ENCODE peak calls at places on chromosomes 4 and X, in four cellular contexts. B is astrocyte, J is heart right ventricle, M is body of pancreas. Z is an unnamed sample.

GRCh38 chrX:144946696-144947095 is 300.6 kb upstream of the SPANXN1 start:
- DNase-seq in B (no peak), J (no peak), M (no peak), Z (no peak)

GRCh38 chrX:51332188-51332942 is at the start of gene NUDT10:
- DNase-seq in B (peak; percentile 27), J (peak; percentile 36), M (peak; percentile 44), Z (no peak)

GRCh38 chrX:22059800-22060199 is 27.7 kb downstream of the PHEX start:
- DNase-seq in B (no peak), J (no peak), M (no peak), Z (no peak)

GRCh38 chrX:155768036-155768769 is 112.9 kb upstream of the VAMP7 start:
- DNase-seq in B (no peak), J (no peak), M (no peak), Z (no peak)

GRCh38 chrX:119887721-119888425 is 7.8 kb upstream of the AKAP14 start:
- DNase-seq in B (peak; percentile 30), J (peak; percentile 66), M (peak; percentile 56), Z (peak; percentile 73)

GRCh38 chr4:140037353-140038030 is 116.5 kb downstream of the MAML3 start:
- DNase-seq in B (peak; percentile 97), J (no peak), M (no peak), Z (no peak)

GRCh38 chrX:129323115-129323514 is 200.2 kb downstream of the SMARCA1 start:
- DNase-seq in B (peak; percentile 47), J (no peak), M (no peak), Z (no peak)

GRCh38 chr4:132504438-132504837 is 644.7 kb upstream of the PCDH10 start:
- DNase-seq in B (peak; percentile 21), J (no peak), M (no peak), Z (no peak)

GRCh38 chr4:8549352-8549931 is 30.8 kb upstream of the GPR78 start:
- DNase-seq in B (no peak), J (no peak), M (no peak), Z (no peak)

GRCh38 chr4:128347175-128347868 is 59.7 kb upstream of the PGRMC2 start:
- DNase-seq in B (no peak), J (no peak), M (peak; percentile 74), Z (no peak)

GRCh38 chr4:76067652-76068286 is 6.7 kb upstream of the ART3 start:
- DNase-seq in B (peak; percentile 42), J (peak; percentile 25), M (peak; percentile 88), Z (peak; percentile 53)

GRCh38 chrX:107684956-107685385 is 56.7 kb downstream of the PRPS1 start:
- DNase-seq in B (peak; percentile 44), J (peak; percentile 57), M (peak; percentile 92), Z (no peak)

GRCh38 chrX:93419642-93420041 is 253.7 kb downstream of the NAP1L3 start:
- DNase-seq in B (no peak), J (no peak), M (no peak), Z (no peak)

GRCh38 chr4:30721353-30722091 is 1.4 kb downstream of the PCDH7 start:
- DNase-seq in B (peak; percentile 51), J (peak; percentile 46), M (no peak), Z (no peak)

GRCh38 chr4:168666531-168666930 is 169.7 kb downstream of the PALLD start:
- DNase-seq in B (peak; percentile 87), J (no peak), M (no peak), Z (no peak)

GRCh38 chr4:188596027-188596426 is 456.8 kb downstream of the TRIML1 start:
- DNase-seq in B (no peak), J (no peak), M (no peak), Z (no peak)

GRCh38 chrX:68059469-68059868 is 373.8 kb downstream of the OPHN1 start:
- DNase-seq in B (no peak), J (no peak), M (no peak), Z (no peak)

GRCh38 chr4:102541708-102542107 is 40.5 kb downstream of the NFKB1 start:
- DNase-seq in B (no peak), J (no peak), M (no peak), Z (no peak)

GRCh38 chrX:8906299-8906698 is 105.1 kb upstream of the FAM9A start:
- DNase-seq in B (no peak), J (no peak), M (no peak), Z (no peak)

GRCh38 chr4:38509551-38509950 is 154.4 kb upstream of the KLF3 start:
- DNase-seq in B (no peak), J (no peak), M (no peak), Z (peak; percentile 67)

GRCh38 chr4:78417603-78418002 is 134.0 kb upstream of the ANXA3 start:
- DNase-seq in B (no peak), J (no peak), M (no peak), Z (no peak)

GRCh38 chrX:118614150-118614549 is 113.3 kb upstream of the IL13RA1 start:
- DNase-seq in B (no peak), J (no peak), M (no peak), Z (no peak)

GRCh38 chr4:17273047-17273446 is 238.8 kb downstream of the QDPR start:
- DNase-seq in B (no peak), J (no peak), M (no peak), Z (no peak)

GRCh38 chrX:46588263-46588662 is 14.7 kb downstream of the CHST7 start:
- DNase-seq in B (peak; percentile 70), J (peak; percentile 24), M (peak; percentile 32), Z (no peak)

GRCh38 chr4:41305486-41305885 is 48.8 kb downstream of the UCHL1 start:
- DNase-seq in B (no peak), J (no peak), M (no peak), Z (no peak)

DNA sequence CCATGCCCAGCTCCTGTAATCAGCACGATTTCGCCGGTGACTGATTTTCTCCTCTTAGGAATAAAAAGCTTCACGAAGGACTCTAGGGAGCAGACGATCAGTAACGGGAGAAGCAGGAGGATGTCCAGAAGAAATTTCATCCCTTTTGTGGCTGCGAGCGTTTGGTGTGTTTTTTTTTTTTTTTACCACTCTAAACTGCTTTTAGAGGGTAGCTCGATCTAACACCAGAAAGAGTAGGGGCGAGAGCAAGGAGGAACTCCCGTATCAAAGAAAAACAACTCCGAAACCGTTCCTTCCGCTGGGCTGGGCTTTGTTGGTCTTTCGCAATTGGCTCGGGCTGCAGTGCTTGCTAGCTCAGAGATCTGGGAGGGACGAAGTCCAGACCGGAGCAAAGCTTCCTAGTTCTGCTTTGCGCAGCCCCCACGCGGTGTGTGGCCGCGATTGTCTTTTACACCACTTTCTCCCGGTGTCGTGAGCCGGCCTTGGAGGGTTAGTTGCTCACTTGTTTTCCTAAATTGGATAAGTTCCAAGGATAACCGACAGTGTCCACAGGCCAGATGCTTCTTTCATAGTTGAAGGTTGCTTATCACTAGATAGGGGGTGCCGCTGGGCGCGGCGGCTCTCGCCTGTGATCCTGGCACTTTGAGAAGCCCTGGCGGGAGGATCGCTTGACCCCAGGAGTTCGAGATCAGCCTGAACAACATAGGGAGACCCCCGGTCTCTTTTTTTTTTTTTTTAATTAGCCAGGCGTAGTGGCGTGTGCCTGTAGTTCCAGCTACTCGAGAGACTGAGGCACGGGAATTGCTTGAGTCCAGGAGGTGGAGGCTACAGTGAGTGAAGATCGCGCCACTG is at the start of gene HSD17B11:
- DNase-seq in B (peak; percentile 90), J (peak; percentile 82), M (peak; percentile 95), Z (peak; percentile 89)
- H3K36me3 ChIP-seq in B (no peaks in the 10 kb centered on the region), J (no peaks in the 10 kb centered on the region), M (no peaks in the 10 kb centered on the region), Z (no peaks in the 10 kb centered on the region)

GRCh38 chr4:153518637-153519384 is 52.7 kb downstream of the TMEM131L start:
- DNase-seq in B (no peak), J (no peak), M (peak; percentile 81), Z (no peak)
- H3K36me3 ChIP-seq in B (no peaks in the 10 kb centered on the region), J (peaks cover 6% of the 10 kb centered on the region), M (no peaks in the 10 kb centered on the region), Z (no peaks in the 10 kb centered on the region)

GRCh38 chr4:82839624-82840023 is 41.0 kb upstream of the SCD5 start:
- DNase-seq in B (peak; percentile 16), J (no peak), M (no peak), Z (no peak)

GRCh38 chr4:82842593-82842992 is 44.0 kb upstream of the SCD5 start:
- DNase-seq in B (no peak), J (no peak), M (no peak), Z (no peak)
- H3K36me3 ChIP-seq in B (peaks cover 68% of the 10 kb centered on the region), J (peaks cover 100% of the 10 kb centered on the region), M (peaks cover 6% of the 10 kb centered on the region), Z (peaks cover 47% of the 10 kb centered on the region)

GRCh38 chr4:25169446-25169845 is 9.2 kb upstream of the SEPSECS start:
- DNase-seq in B (no peak), J (no peak), M (no peak), Z (no peak)

GRCh38 chr4:25177147-25177546 is 16.9 kb upstream of the SEPSECS start:
- DNase-seq in B (no peak), J (no peak), M (no peak), Z (no peak)

GRCh38 chr4:25171451-25171850 is 11.2 kb upstream of the SEPSECS start:
- DNase-seq in B (no peak), J (no peak), M (no peak), Z (no peak)

GRCh38 chr4:25174674-25175073 is 14.4 kb upstream of the SEPSECS start:
- DNase-seq in B (no peak), J (no peak), M (no peak), Z (no peak)

DNA sequence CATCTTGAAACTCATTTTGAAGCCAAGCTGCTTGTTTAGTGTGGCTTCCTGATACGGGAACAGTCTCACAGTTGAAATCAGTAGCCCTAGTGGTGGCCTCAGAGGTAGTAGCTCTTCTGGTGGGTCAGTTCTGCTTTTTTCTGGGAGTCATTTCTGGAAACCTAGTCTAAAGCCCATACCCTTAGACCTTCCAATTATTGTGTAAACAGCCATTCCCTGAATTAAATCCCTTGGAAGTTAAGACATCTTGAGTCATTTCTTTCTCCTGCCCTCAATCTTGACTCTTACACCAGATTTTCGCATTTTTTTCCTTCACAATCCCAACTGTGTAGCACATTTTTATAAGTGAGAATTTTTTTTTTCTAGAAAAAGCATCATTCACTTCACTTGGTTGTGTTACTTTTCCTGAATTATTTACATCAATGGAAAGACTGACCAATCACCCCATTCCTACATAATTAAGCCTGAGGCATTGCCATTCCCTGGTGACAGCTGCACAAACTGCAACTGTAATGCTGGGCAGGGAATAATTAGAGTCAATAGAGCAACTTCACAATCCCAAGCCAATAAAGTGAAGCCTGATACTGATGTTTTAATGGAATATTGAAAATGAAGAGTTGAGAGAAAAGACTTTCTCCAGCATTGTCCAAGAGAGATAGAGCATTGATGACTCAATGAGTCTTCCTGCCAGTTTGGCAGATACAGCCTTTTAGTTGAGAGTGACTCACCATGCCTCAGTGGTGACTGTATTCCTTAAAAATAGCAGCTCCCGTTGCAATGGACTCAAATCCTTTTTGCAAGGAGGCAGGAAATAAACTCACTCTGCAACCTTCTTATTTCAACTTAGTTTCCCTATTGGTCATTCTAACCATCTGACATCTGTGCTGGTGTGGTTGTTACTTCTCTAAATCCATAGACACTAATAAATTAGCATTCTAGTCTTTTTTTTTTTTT is 13.0 kb upstream of the SEPSECS start:
- DNase-seq in B (peak; percentile 99), J (no peak), M (peak; percentile 52), Z (no peak)
- H3K36me3 ChIP-seq in B (no peaks in the 10 kb centered on the region), J (peaks cover 7% of the 10 kb centered on the region), M (no peaks in the 10 kb centered on the region), Z (no peaks in the 10 kb centered on the region)

DNA sequence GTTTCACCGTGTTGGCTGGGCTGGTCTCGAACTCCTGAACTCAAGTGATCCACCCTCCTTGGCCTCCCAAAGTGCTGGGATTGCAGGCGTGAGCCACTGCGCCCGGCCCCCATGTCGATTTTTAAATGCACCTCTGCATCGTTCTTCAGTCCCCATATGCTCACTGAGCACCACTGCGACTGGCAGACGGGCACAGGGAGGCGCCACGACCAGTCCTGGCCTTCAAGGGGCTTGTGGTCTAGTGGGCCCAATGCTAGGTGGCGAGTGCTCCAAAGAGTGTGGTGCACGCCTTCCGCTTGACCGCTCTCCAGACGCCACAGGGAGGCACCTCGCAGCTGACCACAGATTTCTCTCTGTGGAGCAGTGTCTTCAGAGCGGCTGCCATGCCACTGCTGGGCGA is 11.7 kb upstream of the MSANTD1 start:
- DNase-seq in B (no peak), J (no peak), M (no peak), Z (no peak)
- H3K36me3 ChIP-seq in B (peaks cover 9% of the 10 kb centered on the region), J (peaks cover 100% of the 10 kb centered on the region), M (peaks cover 14% of the 10 kb centered on the region), Z (peaks cover 12% of the 10 kb centered on the region)